ENCODE peak calls at places on chromosome 22, in nine cellular contexts. One of them, this sample, is unnamed.

GRCh38 chr22:27476729-27477128 is 324.8 kb downstream of the MN1 start:
- DNase-seq in left colon: no peak
- DNase-seq in stimulated activated CD4-positive, alpha-beta T cell treated with anti-CD3 and anti-CD28 coated beads, TNF-alpha, amount 100 ng/mL, for 4 hours: no peak
- DNase-seq in Calu3: peak
- DNase-seq in HEK293T: no peak
- DNase-seq in nephron progenitor cell: peak
- DNase-seq in activated CD4-positive, CD25-positive, alpha-beta regulatory T cell: no peak
- DNase-seq in stimulated activated CD8-positive, alpha-beta memory T cell treated with anti-CD3 and anti-CD28 coated beads, Interleukin-12 subunit alpha, Interleukin-12 subunit beta, amount 100 ng/mL, for 1 hour: no peak
- DNase-seq in caudate nucleus: no peak
- DNase-seq in this sample: no peak

GRCh38 chr22:48647051-48647450 is 1180.6 kb downstream of the BRD1 start:
- DNase-seq in left colon: no peak
- DNase-seq in stimulated activated CD4-positive, alpha-beta T cell treated with anti-CD3 and anti-CD28 coated beads, TNF-alpha, amount 100 ng/mL, for 4 hours: no peak
- DNase-seq in Calu3: no peak
- DNase-seq in HEK293T: no peak
- DNase-seq in nephron progenitor cell: no peak
- DNase-seq in activated CD4-positive, CD25-positive, alpha-beta regulatory T cell: no peak
- DNase-seq in stimulated activated CD8-positive, alpha-beta memory T cell treated with anti-CD3 and anti-CD28 coated beads, Interleukin-12 subunit alpha, Interleukin-12 subunit beta, amount 100 ng/mL, for 1 hour: no peak
- DNase-seq in caudate nucleus: no peak
- DNase-seq in this sample: no peak

GRCh38 chr22:49765091-49765771 is 62.4 kb downstream of the BRD1 start:
- DNase-seq in left colon: no peak
- DNase-seq in stimulated activated CD4-positive, alpha-beta T cell treated with anti-CD3 and anti-CD28 coated beads, TNF-alpha, amount 100 ng/mL, for 4 hours: no peak
- DNase-seq in Calu3: no peak
- DNase-seq in HEK293T: no peak
- DNase-seq in nephron progenitor cell: no peak
- DNase-seq in activated CD4-positive, CD25-positive, alpha-beta regulatory T cell: no peak
- DNase-seq in stimulated activated CD8-positive, alpha-beta memory T cell treated with anti-CD3 and anti-CD28 coated beads, Interleukin-12 subunit alpha, Interleukin-12 subunit beta, amount 100 ng/mL, for 1 hour: no peak
- DNase-seq in caudate nucleus: no peak
- DNase-seq in this sample: no peak

GRCh38 chr22:49825436-49825835 is 2.2 kb downstream of the BRD1 start:
- DNase-seq in left colon: no peak
- DNase-seq in stimulated activated CD4-positive, alpha-beta T cell treated with anti-CD3 and anti-CD28 coated beads, TNF-alpha, amount 100 ng/mL, for 4 hours: no peak
- DNase-seq in Calu3: no peak
- DNase-seq in HEK293T: no peak
- DNase-seq in nephron progenitor cell: no peak
- DNase-seq in activated CD4-positive, CD25-positive, alpha-beta regulatory T cell: no peak
- DNase-seq in stimulated activated CD8-positive, alpha-beta memory T cell treated with anti-CD3 and anti-CD28 coated beads, Interleukin-12 subunit alpha, Interleukin-12 subunit beta, amount 100 ng/mL, for 1 hour: no peak
- DNase-seq in caudate nucleus: no peak
- DNase-seq in this sample: no peak

GRCh38 chr22:28812491-28812890 is 12.1 kb upstream of the XBP1 start:
- DNase-seq in left colon: no peak
- DNase-seq in stimulated activated CD4-positive, alpha-beta T cell treated with anti-CD3 and anti-CD28 coated beads, TNF-alpha, amount 100 ng/mL, for 4 hours: no peak
- DNase-seq in Calu3: no peak
- DNase-seq in HEK293T: no peak
- DNase-seq in nephron progenitor cell: no peak
- DNase-seq in activated CD4-positive, CD25-positive, alpha-beta regulatory T cell: no peak
- DNase-seq in stimulated activated CD8-positive, alpha-beta memory T cell treated with anti-CD3 and anti-CD28 coated beads, Interleukin-12 subunit alpha, Interleukin-12 subunit beta, amount 100 ng/mL, for 1 hour: no peak
- DNase-seq in caudate nucleus: no peak
- DNase-seq in this sample: no peak

GRCh38 chr22:50326959-50327710 is at the start of gene DENND6B:
- DNase-seq in left colon: peak
- DNase-seq in stimulated activated CD4-positive, alpha-beta T cell treated with anti-CD3 and anti-CD28 coated beads, TNF-alpha, amount 100 ng/mL, for 4 hours: peak
- DNase-seq in Calu3: peak
- DNase-seq in HEK293T: peak
- DNase-seq in nephron progenitor cell: peak
- DNase-seq in activated CD4-positive, CD25-positive, alpha-beta regulatory T cell: peak
- DNase-seq in stimulated activated CD8-positive, alpha-beta memory T cell treated with anti-CD3 and anti-CD28 coated beads, Interleukin-12 subunit alpha, Interleukin-12 subunit beta, amount 100 ng/mL, for 1 hour: peak
- DNase-seq in caudate nucleus: no peak
- DNase-seq in this sample: peak

GRCh38 chr22:36940676-36941075 is 27.2 kb downstream of the CSF2RB start:
- DNase-seq in left colon: no peak
- DNase-seq in stimulated activated CD4-positive, alpha-beta T cell treated with anti-CD3 and anti-CD28 coated beads, TNF-alpha, amount 100 ng/mL, for 4 hours: no peak
- DNase-seq in Calu3: no peak
- DNase-seq in HEK293T: no peak
- DNase-seq in nephron progenitor cell: no peak
- DNase-seq in activated CD4-positive, CD25-positive, alpha-beta regulatory T cell: no peak
- DNase-seq in stimulated activated CD8-positive, alpha-beta memory T cell treated with anti-CD3 and anti-CD28 coated beads, Interleukin-12 subunit alpha, Interleukin-12 subunit beta, amount 100 ng/mL, for 1 hour: no peak
- DNase-seq in caudate nucleus: no peak
- DNase-seq in this sample: no peak

GRCh38 chr22:48299124-48299523 is 1528.5 kb downstream of the BRD1 start:
- DNase-seq in left colon: no peak
- DNase-seq in stimulated activated CD4-positive, alpha-beta T cell treated with anti-CD3 and anti-CD28 coated beads, TNF-alpha, amount 100 ng/mL, for 4 hours: no peak
- DNase-seq in Calu3: no peak
- DNase-seq in HEK293T: no peak
- DNase-seq in nephron progenitor cell: no peak
- DNase-seq in activated CD4-positive, CD25-positive, alpha-beta regulatory T cell: no peak
- DNase-seq in stimulated activated CD8-positive, alpha-beta memory T cell treated with anti-CD3 and anti-CD28 coated beads, Interleukin-12 subunit alpha, Interleukin-12 subunit beta, amount 100 ng/mL, for 1 hour: no peak
- DNase-seq in caudate nucleus: no peak
- DNase-seq in this sample: no peak

GRCh38 chr22:32754413-32755041 is 47.0 kb upstream of the TIMP3 start:
- DNase-seq in left colon: no peak
- DNase-seq in stimulated activated CD4-positive, alpha-beta T cell treated with anti-CD3 and anti-CD28 coated beads, TNF-alpha, amount 100 ng/mL, for 4 hours: no peak
- DNase-seq in Calu3: peak
- DNase-seq in HEK293T: no peak
- DNase-seq in nephron progenitor cell: no peak
- DNase-seq in activated CD4-positive, CD25-positive, alpha-beta regulatory T cell: no peak
- DNase-seq in stimulated activated CD8-positive, alpha-beta memory T cell treated with anti-CD3 and anti-CD28 coated beads, Interleukin-12 subunit alpha, Interleukin-12 subunit beta, amount 100 ng/mL, for 1 hour: no peak
- DNase-seq in caudate nucleus: no peak
- DNase-seq in this sample: no peak

GRCh38 chr22:31295831-31296230 is 3.5 kb upstream of the PIK3IP1 start:
- DNase-seq in left colon: no peak
- DNase-seq in stimulated activated CD4-positive, alpha-beta T cell treated with anti-CD3 and anti-CD28 coated beads, TNF-alpha, amount 100 ng/mL, for 4 hours: no peak
- DNase-seq in Calu3: no peak
- DNase-seq in HEK293T: no peak
- DNase-seq in nephron progenitor cell: no peak
- DNase-seq in activated CD4-positive, CD25-positive, alpha-beta regulatory T cell: no peak
- DNase-seq in stimulated activated CD8-positive, alpha-beta memory T cell treated with anti-CD3 and anti-CD28 coated beads, Interleukin-12 subunit alpha, Interleukin-12 subunit beta, amount 100 ng/mL, for 1 hour: no peak
- DNase-seq in caudate nucleus: no peak
- DNase-seq in this sample: no peak

This sample was measured in NCI-H1048.